ENCODE peak calls at places on chromosomes 16 and 17, in nine cellular contexts. B is IMR-90, R is breast epithelium, M is left ventricle myocardium inferior, Z is pancreas, W is gastrocnemius medialis, N is HCT116, I is hepatocyte, Y is mesenchymal stem cell. O is an unnamed sample. For H3K9me3, the result is how much of the 10 kb centered on the place peaks cover.

GRCh38 chr17:35185849-35186248 is 8.3 kb downstream of the SLC35G3 start:
- DNase-seq in R (no peak), M (no peak), Y (no peak), N (no peak), Z (no peak), B (no peak), I (no peak), W (no peak), O (no peak)

GRCh38 chr16:75252946-75253911 is 1.8 kb upstream of the BCAR1 start:
- DNase-seq in M (no peak), W (peak), N (no peak), R (no peak), B (peak), I (peak), Y (peak), Z (peak), O (no peak)

GRCh38 chr16:12158428-12158827 is 181.9 kb downstream of the SNX29 start:
- DNase-seq in I (no peak), N (no peak), Z (no peak), W (no peak), Y (peak), M (no peak), B (peak), R (no peak), O (no peak)

GRCh38 chr17:50939795-50940684 is 73.9 kb upstream of the TOB1 start:
- DNase-seq in R (no peak), N (no peak), Y (no peak), M (no peak), Z (peak), W (no peak), I (no peak), B (no peak), O (no peak)

GRCh38 chr17:69609495-69610315 is 195.2 kb downstream of the MAP2K6 start:
- DNase-seq in M (no peak), Y (peak), R (no peak), I (peak), N (peak), Z (no peak), W (peak), B (peak), O (no peak)

GRCh38 chr16:88772871-88773811 is 11.9 kb downstream of the PIEZO1 start:
- DNase-seq in B (peak), I (peak), M (peak), Z (peak), R (peak), N (no peak), W (peak), Y (peak), O (no peak)

GRCh38 chr17:72142614-72143013 is 21.8 kb downstream of the SOX9 start:
- DNase-seq in I (no peak), Z (no peak), W (no peak), N (no peak), R (no peak), M (no peak), Y (no peak), B (no peak), O (no peak)

GRCh38 chr17:80888276-80889160 is 103.1 kb upstream of the CHMP6 start:
- DNase-seq in M (peak), Y (no peak), Z (peak), I (no peak), B (no peak), R (no peak), N (no peak), W (peak), O (no peak)

GRCh38 chr17:3835410-3836229 is 10.4 kb downstream of the NCBP3 start:
- DNase-seq in R (no peak), W (peak), Y (no peak), B (no peak), M (no peak), I (no peak), N (no peak), Z (no peak), O (no peak)

GRCh38 chr16:8931864-8932263 is 31.8 kb downstream of the USP7 start:
- DNase-seq in I (peak), W (no peak), R (no peak), N (no peak), B (peak), Z (peak), M (peak), Y (peak), O (peak)

GRCh38 chr16:57563487-57563750 is 21.0 kb downstream of the ADGRG5 start:
- DNase-seq in N (no peak), Z (no peak), M (no peak), W (no peak), Y (no peak), I (no peak), B (no peak), R (peak), O (no peak)

GRCh38 chr16:88903267-88903666 is 36.8 kb upstream of the PABPN1L start:
- DNase-seq in R (no peak), M (no peak), B (no peak), W (peak), I (no peak), N (no peak), Z (no peak), Y (no peak), O (no peak)

GRCh38 chr17:81516439-81516838 is 3.8 kb upstream of the ACTG1 start:
- DNase-seq in I (no peak), Y (no peak), R (no peak), Z (peak), B (no peak), M (no peak), N (no peak), W (no peak), O (no peak)

GRCh38 chr17:20063665-20064648 is 54.8 kb downstream of the SPECC1 start:
- DNase-seq in M (peak), R (peak), B (peak), W (peak), Z (peak), Y (peak), N (peak), I (peak), O (no peak)

GRCh38 chr16:66901626-66902025 is 17.1 kb downstream of the CDH16 start:
- DNase-seq in Z (no peak), W (peak), Y (no peak), M (peak), B (no peak), I (no peak), R (no peak), N (no peak), O (no peak)

GRCh38 chr17:57459286-57459915 is 203.1 kb downstream of the MSI2 start:
- DNase-seq in B (peak), N (peak), W (no peak), M (no peak), I (no peak), R (no peak), Y (peak), Z (no peak), O (no peak)

GRCh38 chr17:80474933-80475915 is 1.2 kb downstream of the NPTX1 start:
- DNase-seq in R (no peak), Z (peak), W (no peak), N (no peak), Y (no peak), M (no peak), I (no peak), B (no peak), O (no peak)

GRCh38 chr16:81500833-81501521 is 56.4 kb downstream of the CMIP start:
- DNase-seq in W (no peak), M (no peak), R (peak), I (no peak), Y (peak), N (no peak), Z (no peak), B (peak), O (no peak)

GRCh38 chr16:24178496-24178895 is 77.6 kb upstream of the CACNG3 start:
- DNase-seq in R (no peak), Y (no peak), Z (no peak), N (no peak), I (peak), M (no peak), W (no peak), B (no peak), O (no peak)

GRCh38 chr16:50830698-50831097 is 88.8 kb downstream of the CYLD start:
- DNase-seq in Z (no peak), R (no peak), W (no peak), B (no peak), N (no peak), Y (no peak), I (no peak), M (no peak), O (no peak)

GRCh38 chr16:71645450-71645849 is 19.5 kb downstream of the MARVELD3 start:
- DNase-seq in W (no peak), M (no peak), Y (peak), R (no peak), B (peak), N (no peak), I (peak), Z (no peak), O (no peak)

GRCh38 chr16:730666-731509 is 4.0 kb downstream of the HAGHL start:
- DNase-seq in R (no peak), Z (no peak), M (no peak), N (no peak), W (no peak), Y (no peak), B (no peak), I (no peak), O (peak)

GRCh38 chr16:804193-805048 is 3.9 kb upstream of the GNG13 start:
- DNase-seq in W (no peak), M (no peak), R (no peak), I (no peak), Z (no peak), B (no peak), N (no peak), Y (no peak), O (no peak)

GRCh38 chr17:65362826-65363225 is 198.6 kb downstream of the AXIN2 start:
- DNase-seq in B (peak), N (no peak), R (no peak), W (no peak), Y (no peak), M (no peak), I (no peak), Z (no peak), O (no peak)

GRCh38 chr17:47221154-47221553 is 12.0 kb downstream of the MYL4 start:
- DNase-seq in W (no peak), I (no peak), M (no peak), N (no peak), R (no peak), B (no peak), Y (no peak), Z (no peak), O (no peak)

GRCh38 chr16:85327731-85328664 is 215.7 kb upstream of the CIBAR2 start:
- DNase-seq in N (peak), Y (peak), M (no peak), W (no peak), I (peak), B (no peak), Z (no peak), R (no peak), O (no peak)

GRCh38 chr16:19908921-19909320 is 24.3 kb upstream of the GPRC5B start:
- DNase-seq in M (no peak), B (no peak), Z (no peak), R (no peak), N (no peak), Y (no peak), I (no peak), W (no peak), O (no peak)

GRCh38 chr16:78562156-78562555 is 462.7 kb downstream of the WWOX start:
- DNase-seq in I (no peak), Z (no peak), N (no peak), R (no peak), M (no peak), W (no peak), B (no peak), Y (peak), O (no peak)

GRCh38 chr16:78563905-78564304 is 464.5 kb downstream of the WWOX start:
- DNase-seq in W (peak), I (no peak), R (no peak), Z (no peak), Y (peak), N (no peak), M (no peak), B (no peak), O (no peak)

GRCh38 chr16:78556421-78556820 is 457.0 kb downstream of the WWOX start:
- DNase-seq in W (no peak), Y (no peak), Z (no peak), N (no peak), I (no peak), M (no peak), R (no peak), B (no peak), O (no peak)

GRCh38 chr16:78562650-78563049 is 463.2 kb downstream of the WWOX start:
- DNase-seq in Z (no peak), R (no peak), Y (no peak), M (no peak), N (no peak), B (no peak), W (no peak), I (no peak), O (no peak)

DNA sequence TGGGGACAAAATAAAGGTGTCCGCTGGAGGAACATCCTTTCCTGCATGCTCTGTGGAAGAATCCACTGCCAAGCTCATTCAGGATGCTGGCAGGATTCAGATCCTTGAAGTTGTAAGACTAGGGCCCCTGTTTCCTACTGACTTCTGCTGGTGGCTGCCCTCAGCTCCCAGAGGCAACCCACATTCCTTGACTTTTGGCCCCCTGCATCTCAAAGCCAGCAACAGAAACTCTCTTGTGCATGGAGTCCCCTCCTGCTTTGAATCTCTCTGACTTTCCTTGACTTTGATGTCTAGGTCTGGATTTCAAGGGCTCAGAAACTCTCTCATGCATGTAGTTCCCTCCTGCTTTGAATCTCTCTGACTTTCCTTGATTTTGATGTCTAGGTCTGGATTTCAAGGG is 461.5 kb downstream of the WWOX start:
- DNase-seq in N (no peak), Y (no peak), R (no peak), B (no peak), Z (no peak), M (no peak), I (no peak), W (no peak), O (no peak)
- H3K9me3 ChIP-seq in N (under half), Y (under half), R (under half), B (under half), Z (under half), M (under half), I (under half), W (under half), O (under half)

GRCh38 chr17:11535231-11535630 is 63.0 kb upstream of the DNAH9 start:
- DNase-seq in W (no peak), M (no peak), Z (no peak), B (no peak), N (no peak), I (no peak), R (no peak), Y (no peak), O (no peak)
- H3K9me3 ChIP-seq in W (under half), M (under half), Z (under half), B (under half), N (under half), I (under half), R (under half), Y (under half), O (under half)

GRCh38 chr16:89996178-89996489 is 23.1 kb downstream of the DBNDD1 start:
- DNase-seq in B (no peak), Z (no peak), N (no peak), M (no peak), I (no peak), Y (no peak), R (no peak), W (no peak), O (no peak)

GRCh38 chr16:89990799-89991198 is 28.5 kb downstream of the DBNDD1 start:
- DNase-seq in Z (no peak), I (no peak), B (no peak), Y (no peak), N (no peak), W (no peak), R (no peak), M (no peak), O (no peak)

GRCh38 chr16:89994389-89994720 is 24.9 kb downstream of the DBNDD1 start:
- DNase-seq in R (no peak), B (no peak), W (no peak), N (no peak), Z (no peak), I (no peak), Y (no peak), M (no peak), O (no peak)

GRCh38 chr16:89993971-89994370 is 25.3 kb downstream of the DBNDD1 start:
- DNase-seq in W (no peak), R (no peak), N (no peak), I (no peak), B (no peak), M (no peak), Z (no peak), Y (no peak), O (no peak)

DNA sequence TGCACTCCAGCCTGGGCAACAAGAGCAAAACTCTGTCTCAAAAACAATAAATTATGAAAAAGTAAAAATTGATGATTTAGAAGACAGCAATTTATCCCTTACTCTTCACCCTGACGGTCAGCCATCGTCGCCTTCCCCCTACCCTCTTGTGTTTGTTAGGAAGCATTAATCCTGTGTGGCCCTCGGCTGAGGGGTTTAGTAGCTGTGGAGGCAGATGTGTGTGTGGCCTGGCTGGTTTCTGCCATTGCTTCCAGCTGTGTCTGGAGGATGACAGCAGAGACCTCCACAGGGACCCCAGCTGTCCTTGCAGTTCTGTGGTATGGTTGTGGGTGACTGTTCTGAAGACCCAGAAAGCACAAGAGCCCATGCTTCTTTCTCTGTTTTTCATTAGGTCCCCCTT is 25.9 kb downstream of the DBNDD1 start:
- DNase-seq in M (no peak), W (no peak), B (no peak), N (no peak), Z (no peak), I (no peak), R (no peak), Y (no peak), O (no peak)
- H3K9me3 ChIP-seq in M (under half), W (under half), B (under half), N (under half), Z (under half), I (under half), R (under half), Y (under half), O (under half)

GRCh38 chr17:18028114-18028513 is 10.9 kb downstream of the ATPAF2 start:
- DNase-seq in N (no peak), B (no peak), M (no peak), I (no peak), Y (no peak), R (no peak), W (no peak), Z (no peak), O (no peak)
- H3K9me3 ChIP-seq in N (under half), B (under half), M (under half), I (under half), Y (under half), R (under half), W (under half), Z (under half), O (under half)

DNA sequence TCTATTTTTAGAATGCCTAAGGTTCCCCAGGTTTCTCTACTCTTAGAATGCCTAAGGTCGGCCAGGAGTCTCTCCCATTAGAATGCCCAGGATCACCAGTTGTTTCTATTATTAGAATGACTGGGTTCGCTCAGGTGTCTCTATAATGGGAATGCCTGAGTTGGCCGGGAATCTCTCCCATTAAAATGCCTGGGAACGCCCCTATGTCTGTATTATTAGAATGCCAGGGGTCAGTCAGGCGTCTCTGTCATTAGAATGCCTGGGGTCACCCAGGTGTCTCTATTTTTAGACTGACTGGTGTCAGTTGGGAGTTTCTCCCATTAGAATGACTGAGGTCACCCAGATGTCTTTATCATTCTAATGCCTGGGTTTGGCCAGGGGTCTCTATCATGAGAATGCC is 2252.5 kb downstream of the TP53TG3F start:
- DNase-seq in W (no peak), I (no peak), Y (no peak), M (no peak), R (no peak), Z (no peak), B (no peak), N (no peak), O (no peak)
- H3K9me3 ChIP-seq in W (under half), I (under half), Y (under half), M (under half), R (under half), Z (under half), B (under half), N (under half), O (under half)

GRCh38 chr16:34743115-34743514 is 1283.7 kb downstream of the TP53TG3F start:
- DNase-seq in M (no peak), Y (no peak), R (no peak), Z (no peak), B (no peak), W (no peak), N (no peak), I (no peak), O (no peak)
- H3K9me3 ChIP-seq in M (half or more), Y (half or more), R (half or more), Z (under half), B (under half), W (under half), N (under half), I (under half), O (under half)